ENCODE peak calls at places on chromosome 10, in four cellular contexts. O, L, E and V are unnamed samples.

GRCh38 chr10:69222157-69223027 is 2.3 kb downstream of the HKDC1 start:
- DNase-seq in E (no peak), O (no peak), L (peak; percentile 77), V (no peak)

GRCh38 chr10:37495415-37495814 is 362.0 kb downstream of the ZNF248 start:
- DNase-seq in L (no peak), E (no peak), O (no peak), V (no peak)

GRCh38 chr10:121851791-121852190 is 76.0 kb downstream of the ATE1 start:
- DNase-seq in E (no peak), O (no peak), L (no peak), V (peak; percentile 1)

GRCh38 chr10:98649170-98649569 is 202.4 kb upstream of the HPS1 start:
- DNase-seq in O (no peak), L (no peak), E (no peak), V (no peak)

GRCh38 chr10:62171791-62172190 is 96.9 kb downstream of the RTKN2 start:
- DNase-seq in O (no peak), E (no peak), L (no peak), V (no peak)

GRCh38 chr10:96919785-96920425 is 87.8 kb downstream of the LCOR start:
- DNase-seq in E (no peak), L (peak; percentile 15), O (no peak), V (peak; percentile 46)

GRCh38 chr10:126384269-126384873 is 3.9 kb downstream of the ADAM12 start:
- DNase-seq in L (peak; percentile 77), E (peak; percentile 90), O (no peak), V (no peak)

GRCh38 chr10:68955414-68955785 is 570 bp upstream of the DDX21 start:
- DNase-seq in L (no peak), E (no peak), O (no peak), V (no peak)

GRCh38 chr10:21515581-21516269 is 9.8 kb downstream of the SKIDA1 start:
- DNase-seq in L (peak; percentile 25), O (no peak), E (no peak), V (no peak)

GRCh38 chr10:61623101-61623500 is 39.6 kb upstream of the CABCOCO1 start:
- DNase-seq in L (no peak), O (no peak), E (no peak), V (no peak)

GRCh38 chr10:46516660-46517416 is 39.6 kb downstream of the GPRIN2 start:
- DNase-seq in L (peak; percentile 90), E (peak; percentile 72), O (no peak), V (peak; percentile 43)

GRCh38 chr10:119348516-119349240 is 141.3 kb downstream of the GRK5 start:
- DNase-seq in O (peak; percentile 27), L (peak; percentile 48), E (no peak), V (no peak)

GRCh38 chr10:89163265-89163995 is 43.7 kb downstream of the CH25H start:
- DNase-seq in L (peak; percentile 35), O (no peak), E (no peak), V (no peak)

GRCh38 chr10:1185911-1186692 is 129.9 kb downstream of the WDR37 start:
- DNase-seq in E (no peak), O (no peak), L (no peak), V (no peak)

GRCh38 chr10:22002531-22003110 is 909 bp downstream of the DNAJC1 start:
- DNase-seq in O (no peak), E (no peak), L (peak; percentile 75), V (no peak)

GRCh38 chr10:30639946-30640786 is 10.6 kb upstream of the LYZL2 start:
- DNase-seq in O (no peak), L (peak; percentile 85), E (no peak), V (peak; percentile 13)

GRCh38 chr10:97759157-97759980 is 12.4 kb downstream of the SFRP5 start:
- DNase-seq in E (no peak), O (peak; percentile 65), L (peak; percentile 74), V (peak; percentile 75)

GRCh38 chr10:34739915-34740314 is 75.2 kb downstream of the PARD3 start:
- DNase-seq in L (peak; percentile 97), E (no peak), O (peak; percentile 50), V (peak; percentile 66)

GRCh38 chr10:44971935-44972792 is 6.4 kb downstream of the DEPP1 start:
- DNase-seq in L (no peak), O (no peak), E (no peak), V (no peak)

GRCh38 chr10:120260446-120260845 is 196.6 kb upstream of the PLPP4 start:
- DNase-seq in L (no peak), E (no peak), O (no peak), V (no peak)

GRCh38 chr10:77417806-77418205 is 219.8 kb downstream of the KCNMA1 start:
- DNase-seq in L (no peak), O (no peak), E (no peak), V (no peak)

GRCh38 chr10:78544447-78545085 is 510.9 kb downstream of the RPS24 start:
- DNase-seq in O (no peak), L (no peak), E (no peak), V (no peak)

GRCh38 chr10:127492607-127493250 is 56.4 kb upstream of the NPS start:
- DNase-seq in L (no peak), E (no peak), O (no peak), V (no peak)

GRCh38 chr10:28533571-28534304 is 820 bp downstream of the WAC start:
- DNase-seq in L (peak; percentile 28), E (no peak), O (peak; percentile 71), V (no peak)

GRCh38 chr10:127998517-127999144 is 91.7 kb downstream of the PTPRE start:
- DNase-seq in O (no peak), L (no peak), E (no peak), V (no peak)

GRCh38 chr10:102261196-102261595 is 15.9 kb downstream of the GBF1 start:
- DNase-seq in E (no peak), L (no peak), O (no peak), V (no peak)

GRCh38 chr10:21184216-21184615 is 287.1 kb upstream of the NEBL start:
- DNase-seq in E (no peak), L (peak; percentile 62), O (no peak), V (no peak)

GRCh38 chr10:119441151-119441821 is 101.2 kb downstream of the RGS10 start:
- DNase-seq in O (peak; percentile 47), L (peak; percentile 95), E (peak; percentile 52), V (no peak)

GRCh38 chr10:43340619-43341018 is 30.8 kb upstream of the FXYD4 start:
- DNase-seq in E (no peak), L (no peak), O (no peak), V (no peak)

GRCh38 chr10:4786043-4786839 is 39.8 kb upstream of the AKR1E2 start:
- DNase-seq in O (no peak), L (no peak), E (no peak), V (no peak)

GRCh38 chr10:117137911-117138642 is at the start of gene VAX1:
- DNase-seq in O (no peak), E (no peak), L (no peak), V (no peak)

DNA sequence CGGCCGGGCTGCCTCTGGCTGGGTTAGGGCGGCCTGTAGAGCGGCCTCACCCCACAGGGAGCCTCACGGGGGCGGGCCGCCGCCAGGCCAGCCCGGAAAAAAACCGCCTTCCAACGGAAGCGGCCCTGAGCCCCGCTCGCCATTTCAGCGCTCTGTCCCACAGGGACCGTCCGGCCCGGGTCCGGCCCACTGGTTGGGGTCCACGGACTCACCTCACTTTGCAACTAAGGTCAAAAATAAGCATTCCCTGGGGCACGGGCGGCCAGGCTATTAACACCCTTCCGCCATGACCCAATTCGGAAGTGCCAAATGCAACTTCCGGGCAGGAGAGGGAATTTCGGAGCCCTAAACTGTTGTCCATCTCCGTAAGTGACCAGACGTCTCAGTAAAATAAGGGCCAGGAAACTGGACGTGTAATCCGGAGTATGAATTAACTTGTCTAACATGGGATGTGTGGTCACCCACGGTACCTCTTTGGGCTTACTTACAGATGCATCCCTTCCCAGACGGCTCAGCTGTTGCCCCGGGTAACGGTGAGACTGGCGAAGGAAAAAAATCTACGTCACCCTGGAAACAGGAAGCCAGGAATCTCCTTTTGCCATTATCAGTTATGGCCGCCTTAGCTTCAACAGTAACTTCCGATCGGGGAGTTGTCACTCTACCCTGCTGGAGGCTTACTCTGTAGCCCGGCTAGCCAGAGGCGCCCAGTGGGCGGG is at the start of gene BBIP1:
- DNase-seq in E (peak; percentile 99), L (peak; percentile 100), O (peak; percentile 96), V (peak; percentile 99)
- TF ChIP-seq CTCF in E (peak; percentile 0), L (no peak), O (no peak), V (no peak)

GRCh38 chr10:70672993-70673928 is 955 bp downstream of the ADAMTS14 start:
- DNase-seq in E (peak; percentile 63), O (peak; percentile 57), L (peak; percentile 83), V (no peak)

GRCh38 chr10:70673929-70674559 is 1.7 kb downstream of the ADAMTS14 start:
- DNase-seq in O (no peak), E (no peak), L (no peak), V (no peak)

GRCh38 chr10:70676511-70676910 is 4.2 kb downstream of the ADAMTS14 start:
- DNase-seq in L (no peak), O (no peak), E (no peak), V (no peak)

GRCh38 chr10:70675496-70676161 is 3.3 kb downstream of the ADAMTS14 start:
- DNase-seq in L (no peak), O (no peak), E (no peak), V (no peak)

GRCh38 chr10:70674560-70675495 is 2.5 kb downstream of the ADAMTS14 start:
- DNase-seq in L (no peak), E (no peak), O (no peak), V (no peak)
- H3K4me3 ChIP-seq in L (no peak overlapping the region), E (no peak overlapping the region), O (no peak overlapping the region), V (no peak overlapping the region)

GRCh38 chr10:72426982-72427381 is 72.3 kb upstream of the DNAJB12 start:
- DNase-seq in L (peak; percentile 9), E (no peak), O (no peak), V (no peak)
- TF ChIP-seq CTCF in L (no peak), E (no peak), O (no peak), V (peak; percentile 11)

GRCh38 chr10:75098902-75099673 is 12.4 kb upstream of the SAMD8 start:
- DNase-seq in E (no peak), O (no peak), L (no peak), V (no peak)

GRCh38 chr10:75101416-75102251 is 9.8 kb upstream of the SAMD8 start:
- DNase-seq in O (peak; percentile 45), L (no peak), E (no peak), V (no peak)

GRCh38 chr10:75097666-75098285 is 13.7 kb upstream of the SAMD8 start:
- DNase-seq in O (no peak), L (peak; percentile 42), E (no peak), V (no peak)

GRCh38 chr10:75100764-75101291 is 10.6 kb upstream of the SAMD8 start:
- DNase-seq in O (no peak), E (no peak), L (no peak), V (no peak)

DNA sequence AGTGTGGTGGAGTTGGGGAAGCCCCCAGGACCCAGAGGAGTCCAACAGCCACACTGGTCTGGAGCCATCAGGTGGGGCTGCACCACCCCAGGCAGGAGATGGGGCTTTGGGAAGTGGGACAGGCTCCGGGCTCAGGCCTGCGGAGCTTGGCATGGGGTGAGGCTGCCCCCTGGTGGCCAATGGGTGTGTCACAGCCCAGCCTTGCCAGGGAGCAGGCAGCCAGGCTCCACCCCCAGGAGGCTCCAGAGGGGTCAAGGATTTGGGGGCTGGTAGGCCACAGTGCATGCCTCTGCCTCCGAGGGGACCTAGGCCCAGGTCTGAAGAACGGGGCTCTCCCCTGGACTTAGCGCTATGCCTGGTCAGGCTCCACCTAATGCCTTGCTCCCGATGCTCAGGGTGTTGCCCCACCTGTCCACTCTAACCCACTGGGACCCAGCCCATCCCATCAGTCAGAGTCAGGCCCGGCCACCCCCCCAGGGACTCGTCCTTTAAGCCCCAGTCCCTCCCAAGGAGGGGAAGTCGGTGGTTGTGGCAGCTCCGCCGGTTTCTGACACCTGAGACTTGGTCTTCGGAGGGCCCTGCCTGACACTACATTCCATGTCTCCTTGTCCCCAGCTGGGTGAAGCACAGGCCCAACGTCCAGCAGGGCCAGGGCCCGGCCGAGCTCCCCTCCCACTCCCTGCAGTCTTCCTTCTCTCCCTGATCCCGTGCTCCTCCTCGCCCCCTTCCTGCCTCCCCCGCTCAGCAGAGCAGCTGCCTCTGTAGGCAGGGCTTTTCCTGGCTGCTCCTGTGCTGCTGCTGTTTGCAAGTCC is 11.3 kb upstream of the SAMD8 start:
- DNase-seq in L (peak; percentile 72), E (no peak), O (peak; percentile 87), V (no peak)
- H3K4me3 ChIP-seq in L (peak overlapping the region; percentile 12), E (no peak overlapping the region), O (no peak overlapping the region), V (no peak overlapping the region)